ENCODE peak calls at places on chromosomes 1 and 21, in five cellular contexts. I, R, U, C and Y are unnamed samples.

GRCh38 chr21:30251781-30252180 is 31.0 kb downstream of the KRTAP24-1 start:
- DNase-seq in U (no peak), C (no peak), I (no peak), R (peak), Y (no peak)

GRCh38 chr1:162950187-162950586 is 89.2 kb upstream of the CCDC190 start:
- DNase-seq in C (no peak), I (no peak), R (no peak), U (no peak), Y (no peak)

GRCh38 chr1:25572708-25573590 is 29.5 kb downstream of the LDLRAP1 start:
- DNase-seq in R (peak), U (peak), C (no peak), I (peak), Y (no peak)

GRCh38 chr21:38186869-38187268 is 69.9 kb upstream of the KCNJ15 start:
- DNase-seq in R (no peak), U (no peak), I (no peak), C (no peak), Y (no peak)

GRCh38 chr1:247919952-247920351 is at the start of gene OR2T8:
- DNase-seq in I (no peak), R (no peak), C (no peak), U (no peak), Y (no peak)

GRCh38 chr1:239718997-239719628 is 332.7 kb downstream of the CHRM3 start:
- DNase-seq in C (no peak), I (no peak), U (no peak), R (no peak), Y (no peak)

GRCh38 chr1:211698161-211699026 is 23.0 kb upstream of the NEK2 start:
- DNase-seq in R (peak), U (peak), C (peak), I (peak), Y (no peak)

GRCh38 chr1:96116707-96117106 is 604.9 kb upstream of the PTBP2 start:
- DNase-seq in C (no peak), R (no peak), I (no peak), U (no peak), Y (no peak)

GRCh38 chr1:78279051-78279450 is 211.7 kb upstream of the PTGFR start:
- DNase-seq in I (no peak), R (peak), U (no peak), C (peak), Y (no peak)

GRCh38 chr1:42927274-42927841 is 31.3 kb downstream of the SLC2A1 start:
- DNase-seq in I (no peak), U (no peak), C (no peak), R (no peak), Y (no peak)

GRCh38 chr1:64624859-64625258 is 120.0 kb upstream of the RAVER2 start:
- DNase-seq in U (no peak), R (no peak), I (no peak), C (no peak), Y (no peak)

GRCh38 chr1:209751627-209752231 is 4.1 kb upstream of the TRAF3IP3 start:
- DNase-seq in U (no peak), C (no peak), R (no peak), I (no peak), Y (no peak)

GRCh38 chr1:67766117-67766978 is 66.9 kb downstream of the GNG12 start:
- DNase-seq in C (peak), R (peak), U (peak), I (no peak), Y (peak)

GRCh38 chr1:87968259-87968955 is 639.7 kb downstream of the LMO4 start:
- DNase-seq in R (peak), C (no peak), U (peak), I (no peak), Y (no peak)

GRCh38 chr1:151574575-151575529 is 34.7 kb downstream of the TUFT1 start:
- DNase-seq in I (no peak), U (peak), R (no peak), C (no peak), Y (peak)

GRCh38 chr1:30452925-30453324 is 270.5 kb downstream of the MATN1 start:
- DNase-seq in R (no peak), I (no peak), U (peak), C (no peak), Y (no peak)

GRCh38 chr1:208270679-208271111 is 26.5 kb upstream of the PLXNA2 start:
- DNase-seq in C (no peak), U (no peak), I (no peak), R (no peak), Y (no peak)

GRCh38 chr1:21666572-21667320 is 2.4 kb downstream of the RAP1GAP start:
- DNase-seq in I (no peak), R (no peak), C (no peak), U (no peak), Y (no peak)